ENCODE peak calls at places on chromosomes 16 and 17, in eight cellular contexts. F is hypothalamus; U is tibial nerve; P is stimulated activated CD4-positive, alpha-beta T cell treated with anti-CD3 and anti-CD28 coated beads, Interleukin-4, amount 100 ng/mL, for 24 hours; A is left cardiac atrium; G is H54; H is dermis microvascular lymphatic vessel endothelial cell; Z is SJCRH30. I is an unnamed sample.

GRCh38 chr16:56606688-56607618 is 1.4 kb upstream of the MT2A start:
- DNase-seq in F (no peak), U (peak), P (no peak), A (peak), G (peak), H (peak), Z (peak), I (peak)

GRCh38 chr16:56980203-56980535 is 9.2 kb upstream of the NLRC5 start:
- DNase-seq in F (no peak), U (no peak), P (no peak), A (no peak), G (no peak), H (no peak), Z (no peak), I (no peak)

GRCh38 chr17:10435096-10435495 is 13.3 kb upstream of the MYH8 start:
- DNase-seq in F (no peak), U (no peak), P (no peak), A (no peak), G (no peak), H (no peak), Z (peak), I (no peak)

GRCh38 chr17:80892019-80892855 is 99.4 kb upstream of the CHMP6 start:
- DNase-seq in F (no peak), U (no peak), P (peak), A (peak), G (peak), H (peak), Z (peak), I (peak)

GRCh38 chr17:37410357-37410756 is 3.7 kb downstream of the TADA2A start:
- DNase-seq in F (no peak), U (no peak), P (no peak), A (no peak), G (no peak), H (no peak), Z (no peak), I (no peak)

GRCh38 chr17:42276609-42277341 is 584 bp upstream of the STAT5B start:
- DNase-seq in F (peak), U (peak), P (peak), A (peak), G (peak), H (no peak), Z (peak), I (no peak)

GRCh38 chr17:17745476-17746455 is 64.5 kb downstream of the RAI1 start:
- DNase-seq in F (no peak), U (no peak), P (no peak), A (no peak), G (no peak), H (no peak), Z (peak), I (no peak)

GRCh38 chr17:44004761-44005526 is 522 bp downstream of the NAGS start:
- DNase-seq in F (no peak), U (no peak), P (peak), A (peak), G (no peak), H (no peak), Z (no peak), I (no peak)

GRCh38 chr16:79721186-79721745 is 120.7 kb upstream of the MAF start:
- DNase-seq in F (no peak), U (no peak), P (no peak), A (no peak), G (no peak), H (no peak), Z (no peak), I (no peak)

GRCh38 chr17:4412933-4413831 is 20.6 kb upstream of the SPNS3 start:
- DNase-seq in F (peak), U (peak), P (peak), A (peak), G (peak), H (peak), Z (peak), I (peak)

GRCh38 chr16:72924918-72925630 is 122.9 kb downstream of the ZFHX3 start:
- DNase-seq in F (no peak), U (no peak), P (no peak), A (no peak), G (no peak), H (no peak), Z (no peak), I (no peak)

GRCh38 chr16:86377251-86378022 is 132.9 kb upstream of the FOXF1 start:
- DNase-seq in F (no peak), U (no peak), P (no peak), A (no peak), G (no peak), H (no peak), Z (peak), I (no peak)

GRCh38 chr16:1960665-1961630 is 1.6 kb downstream of the NDUFB10 start:
- DNase-seq in F (no peak), U (no peak), P (peak), A (no peak), G (no peak), H (no peak), Z (peak), I (peak)

GRCh38 chr16:1299012-1299867 is 10.2 kb upstream of the UBE2I start:
- DNase-seq in F (no peak), U (no peak), P (no peak), A (no peak), G (no peak), H (no peak), Z (no peak), I (no peak)

GRCh38 chr16:69727916-69728270 is 1.5 kb upstream of the NQO1 start:
- DNase-seq in F (peak), U (no peak), P (no peak), A (peak), G (no peak), H (no peak), Z (no peak), I (no peak)